ENCODE peak calls at places on chromosomes 7 and 10, in eight cellular contexts. X, B, Z, Q, E, J, D and H are unnamed samples.

GRCh38 chr7:135179321-135179925 is 8.9 kb upstream of the CYREN start:
- DNase-seq in X (no peak), B (no peak), Z (no peak), Q (no peak), E (no peak), J (no peak), D (no peak), H (no peak)

GRCh38 chr10:132588301-132589013 is 50.9 kb downstream of the INPP5A start:
- DNase-seq in X (no peak), B (peak), Z (no peak), Q (no peak), E (peak), J (no peak), D (peak), H (no peak)

GRCh38 chr10:58943234-58943633 is 233.2 kb upstream of the PHYHIPL start:
- DNase-seq in X (no peak), B (no peak), Z (no peak), Q (no peak), E (no peak), J (no peak), D (no peak), H (no peak)

GRCh38 chr10:67520924-67521520 is 175.0 kb downstream of the CTNNA3 start:
- DNase-seq in X (peak), B (no peak), Z (peak), Q (peak), E (peak), J (no peak), D (peak), H (no peak)

GRCh38 chr10:49114718-49115014 is 656 bp downstream of the VSTM4 start:
- DNase-seq in X (no peak), B (no peak), Z (no peak), Q (no peak), E (no peak), J (no peak), D (no peak), H (no peak)

GRCh38 chr7:105846404-105846803 is 30.0 kb downstream of the ATXN7L1 start:
- DNase-seq in X (no peak), B (no peak), Z (no peak), Q (no peak), E (no peak), J (no peak), D (no peak), H (no peak)

GRCh38 chr7:55026086-55026790 is 7.4 kb downstream of the EGFR start:
- DNase-seq in X (no peak), B (no peak), Z (no peak), Q (no peak), E (no peak), J (no peak), D (no peak), H (no peak)

GRCh38 chr10:44240766-44241165 is 144.1 kb downstream of the CXCL12 start:
- DNase-seq in X (no peak), B (no peak), Z (no peak), Q (no peak), E (peak), J (no peak), D (no peak), H (no peak)

GRCh38 chr7:95304990-95305389 is 19.3 kb downstream of the PON1 start:
- DNase-seq in X (no peak), B (no peak), Z (peak), Q (no peak), E (no peak), J (no peak), D (no peak), H (no peak)

GRCh38 chr10:112990271-112990670 is 40.2 kb downstream of the TCF7L2 start:
- DNase-seq in X (no peak), B (no peak), Z (no peak), Q (no peak), E (no peak), J (no peak), D (no peak), H (no peak)

GRCh38 chr10:96229568-96230030 is 41.8 kb downstream of the BLNK start:
- DNase-seq in X (peak), B (peak), Z (peak), Q (peak), E (peak), J (peak), D (peak), H (peak)

GRCh38 chr10:70742537-70743429 is 42.4 kb downstream of the TBATA start:
- DNase-seq in X (no peak), B (no peak), Z (no peak), Q (no peak), E (no peak), J (no peak), D (no peak), H (no peak)

GRCh38 chr7:25597881-25598456 is 369.7 kb upstream of the NPVF start:
- DNase-seq in X (no peak), B (no peak), Z (no peak), Q (no peak), E (no peak), J (no peak), D (no peak), H (no peak)

GRCh38 chr7:16347461-16348192 is 73.7 kb downstream of the CRPPA start:
- DNase-seq in X (no peak), B (no peak), Z (no peak), Q (no peak), E (no peak), J (no peak), D (no peak), H (no peak)

GRCh38 chr7:19410096-19410495 is 264.9 kb upstream of the FERD3L start:
- DNase-seq in X (no peak), B (no peak), Z (no peak), Q (no peak), E (no peak), J (no peak), D (no peak), H (no peak)

GRCh38 chr7:157472311-157473050 is 135.7 kb downstream of the DNAJB6 start:
- DNase-seq in X (no peak), B (no peak), Z (no peak), Q (no peak), E (peak), J (no peak), D (no peak), H (no peak)

GRCh38 chr10:124076334-124076733 is 17.1 kb downstream of the CHST15 start:
- DNase-seq in X (no peak), B (no peak), Z (no peak), Q (no peak), E (no peak), J (no peak), D (no peak), H (no peak)